ENCODE peak calls at places on chromosomes 3 and 15, in five cellular contexts. O, W, D, A and H are unnamed samples.

GRCh38 chr3:32146669-32147315 is 40.4 kb downstream of the GPD1L start:
- DNase-seq in O (no peak), W (no peak), D (no peak), A (no peak), H (no peak)

GRCh38 chr3:146157325-146158060 is 3.5 kb downstream of the PLOD2 start:
- DNase-seq in O (no peak), W (no peak), D (no peak), A (no peak), H (no peak)

GRCh38 chr15:60255390-60255789 is 142.4 kb downstream of the ANXA2 start:
- DNase-seq in O (peak; percentile 30), W (peak; percentile 68), D (no peak), A (no peak), H (no peak)

GRCh38 chr3:125024817-125025216 is 31.0 kb downstream of the HEG1 start:
- DNase-seq in O (no peak), W (no peak), D (no peak), A (no peak), H (no peak)

GRCh38 chr3:21174461-21174860 is 576.5 kb downstream of the ZNF385D start:
- DNase-seq in O (no peak), W (no peak), D (no peak), A (no peak), H (no peak)

GRCh38 chr3:173403376-173403775 is 5.8 kb downstream of the NLGN1 start:
- DNase-seq in O (no peak), W (no peak), D (no peak), A (no peak), H (no peak)

GRCh38 chr15:99931703-99932603 is 198.7 kb upstream of the LYSMD4 start:
- DNase-seq in O (no peak), W (no peak), D (no peak), A (no peak), H (no peak)

GRCh38 chr3:187694801-187695200 is 7.6 kb downstream of the RTP2 start:
- DNase-seq in O (no peak), W (no peak), D (no peak), A (no peak), H (no peak)

GRCh38 chr15:100309109-100309983 is 32.4 kb downstream of the ADAMTS17 start:
- DNase-seq in O (no peak), W (no peak), D (no peak), A (no peak), H (no peak)

GRCh38 chr3:14253022-14253761 is 74.6 kb downstream of the LSM3 start:
- DNase-seq in O (no peak), W (peak; percentile 55), D (no peak), A (no peak), H (no peak)

GRCh38 chr3:126501736-126502135 is 15.8 kb downstream of the UROC1 start:
- DNase-seq in O (no peak), W (no peak), D (no peak), A (no peak), H (no peak)

GRCh38 chr3:141421186-141421585 is 52.9 kb downstream of the ZBTB38 start:
- DNase-seq in O (no peak), W (no peak), D (no peak), A (no peak), H (no peak)

GRCh38 chr3:125256675-125257074 is 44.1 kb upstream of the SLC12A8 start:
- DNase-seq in O (no peak), W (no peak), D (no peak), A (no peak), H (no peak)

GRCh38 chr3:107124885-107125284 is 252.4 kb upstream of the CCDC54 start:
- DNase-seq in O (no peak), W (no peak), D (no peak), A (no peak), H (no peak)

DNA sequence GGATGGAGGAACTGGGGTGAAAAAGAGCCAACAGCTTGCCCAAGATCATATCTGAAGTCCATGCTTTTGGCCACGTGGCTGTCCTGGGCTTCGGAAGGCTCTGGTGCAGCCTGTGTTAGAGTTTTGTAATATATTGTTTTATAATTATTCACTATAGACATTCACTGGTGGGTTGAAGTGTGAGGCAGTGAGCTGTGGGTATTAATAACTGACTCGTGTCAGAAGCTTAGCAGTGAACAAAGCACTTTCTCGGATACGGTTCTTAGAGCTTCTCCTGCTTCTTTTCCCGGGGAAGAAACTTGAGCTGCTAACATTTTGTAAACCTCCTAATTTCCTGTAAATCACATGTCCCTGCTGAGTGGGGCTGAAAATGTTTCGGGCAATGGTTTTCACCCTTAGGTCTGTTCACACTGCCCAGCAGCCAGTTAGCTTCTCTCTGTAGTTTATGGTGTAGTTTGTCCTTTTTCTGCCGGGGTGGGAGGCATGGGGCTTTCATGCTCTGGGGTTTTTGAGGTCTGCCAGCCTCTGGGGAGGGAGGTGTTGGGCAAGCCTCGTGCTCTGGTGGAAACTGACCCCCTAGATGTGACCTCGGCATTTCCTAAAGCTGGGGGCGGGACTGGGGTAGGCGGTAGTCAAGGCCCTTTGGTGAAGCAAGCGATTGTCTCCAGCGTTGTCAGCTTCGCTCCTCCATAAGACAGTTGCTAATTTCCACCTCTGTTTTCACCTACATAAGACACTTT is 1.7 kb downstream of the MRAS start:
- DNase-seq in O (no peak), W (peak; percentile 43), D (no peak), A (no peak), H (no peak)
- TF ChIP-seq SUZ12 in O (no peak), W (no peak), D (no peak), A (no peak), H (no peak)

DNA sequence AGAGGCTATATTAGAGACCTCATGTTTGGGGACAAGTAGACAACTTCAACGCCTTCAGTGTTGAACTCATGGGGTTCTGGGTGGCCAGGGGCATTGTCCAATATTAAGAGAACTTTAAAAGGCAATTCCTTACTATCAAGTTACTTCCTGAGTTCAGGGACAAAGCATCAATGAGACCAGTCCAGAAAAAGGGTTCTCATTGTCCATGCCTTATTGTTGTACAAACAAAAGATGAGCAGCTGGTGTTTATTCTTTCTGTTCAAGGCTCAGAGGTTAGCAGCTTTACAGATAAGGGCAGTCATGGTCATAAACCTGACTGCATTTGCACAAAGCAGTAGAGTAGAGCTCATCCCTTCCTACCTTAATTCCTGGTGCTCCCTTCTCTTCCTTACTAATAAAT is 18.5 kb upstream of the PDHB start:
- DNase-seq in O (no peak), W (peak; percentile 95), D (no peak), A (no peak), H (no peak)
- TF ChIP-seq SUZ12 in O (no peak), W (no peak), D (no peak), A (no peak), H (no peak)

DNA sequence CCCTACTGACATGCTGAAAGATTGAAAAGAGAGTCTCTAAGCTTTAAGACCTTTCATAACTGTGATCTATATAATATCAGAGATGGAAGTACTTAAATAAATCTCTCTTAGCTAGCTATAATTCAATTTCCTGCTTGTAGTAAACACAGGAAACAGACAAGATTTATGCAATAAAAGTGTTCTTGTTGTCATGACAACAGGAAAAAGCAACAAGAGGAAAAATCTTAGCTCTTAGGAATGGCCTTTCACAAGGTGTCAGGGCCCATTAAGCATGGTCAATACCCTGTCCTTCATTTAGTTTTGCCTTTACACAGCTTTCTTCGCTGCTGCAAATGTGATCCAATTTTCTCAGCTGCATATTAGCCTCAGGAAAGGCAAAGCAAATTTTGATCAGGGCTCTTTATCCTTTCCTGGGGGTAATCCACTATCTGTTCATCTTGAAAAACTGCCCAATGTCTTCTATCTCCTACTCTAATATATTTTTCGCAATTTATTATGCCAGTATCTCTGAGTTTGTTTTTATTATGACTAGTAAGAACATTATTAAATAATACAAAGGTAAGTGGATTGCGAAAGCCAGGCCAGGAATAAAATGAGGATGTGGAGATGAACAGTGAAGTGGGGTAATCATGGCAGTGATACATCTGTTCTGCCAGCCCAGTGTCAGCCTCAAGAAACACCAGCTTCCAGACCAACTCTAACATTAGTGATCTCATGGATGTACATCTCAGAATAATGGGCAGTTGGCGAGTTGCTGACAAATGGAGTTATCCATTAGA is 28.7 kb downstream of the SIDT1 start:
- DNase-seq in O (no peak), W (no peak), D (no peak), A (no peak), H (no peak)
- TF ChIP-seq SUZ12 in O (no peak), W (no peak), D (no peak), A (no peak), H (no peak)

GRCh38 chr3:192494176-192494575 is 233.2 kb downstream of the FGF12 start:
- DNase-seq in O (no peak), W (no peak), D (no peak), A (no peak), H (no peak)
- TF ChIP-seq SUZ12 in O (no peak), W (no peak), D (no peak), A (no peak), H (no peak)

GRCh38 chr3:150107429-150108175 is 136.9 kb upstream of the PFN2 start:
- DNase-seq in O (no peak), W (no peak), D (no peak), A (no peak), H (no peak)
- TF ChIP-seq SUZ12 in O (no peak), W (no peak), D (no peak), A (no peak), H (no peak)

DNA sequence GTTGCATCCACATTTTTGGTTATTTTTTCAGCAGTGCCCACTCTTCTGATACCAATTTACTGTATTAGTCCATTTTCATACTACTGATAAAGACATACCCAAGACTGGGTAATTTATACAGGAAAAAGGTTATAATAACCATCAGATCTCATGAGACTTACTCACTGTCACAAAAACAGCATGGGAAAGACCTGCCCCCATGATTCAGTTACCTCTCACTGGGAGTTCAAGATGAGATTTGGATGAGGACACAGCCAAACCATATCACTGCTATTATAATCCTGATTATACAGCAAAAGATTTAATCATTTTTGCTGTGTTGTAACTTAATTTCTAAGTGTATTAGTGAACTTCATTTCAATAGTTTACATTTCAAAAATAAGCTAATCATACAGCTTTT is 6.6 kb downstream of the ZBED2 start:
- DNase-seq in O (no peak), W (no peak), D (no peak), A (no peak), H (no peak)
- TF ChIP-seq SUZ12 in O (no peak), W (no peak), D (no peak), A (no peak), H (no peak)

DNA sequence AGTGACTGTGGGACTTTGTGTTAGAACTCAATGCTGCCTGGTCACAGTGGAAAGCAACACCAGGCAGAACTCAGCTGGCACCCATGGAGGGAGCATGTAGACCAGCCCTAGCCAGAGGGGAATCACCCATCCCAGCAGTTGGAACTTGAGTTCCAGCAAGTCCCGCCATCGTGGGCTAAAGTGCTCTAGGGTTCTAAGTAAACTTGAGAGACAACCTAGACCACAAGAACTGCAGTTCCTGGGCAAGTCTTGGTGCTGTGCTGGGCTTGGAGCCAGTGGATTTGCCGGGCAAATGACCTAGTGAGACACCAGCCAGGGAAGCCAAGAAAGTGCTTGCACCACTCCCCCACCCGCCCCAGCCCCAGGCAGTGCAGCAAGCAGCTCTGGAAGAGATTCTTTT is 24.4 kb downstream of the ISG20 start:
- DNase-seq in O (no peak), W (no peak), D (no peak), A (no peak), H (no peak)
- TF ChIP-seq SUZ12 in O (no peak), W (no peak), D (no peak), A (no peak), H (no peak)

DNA sequence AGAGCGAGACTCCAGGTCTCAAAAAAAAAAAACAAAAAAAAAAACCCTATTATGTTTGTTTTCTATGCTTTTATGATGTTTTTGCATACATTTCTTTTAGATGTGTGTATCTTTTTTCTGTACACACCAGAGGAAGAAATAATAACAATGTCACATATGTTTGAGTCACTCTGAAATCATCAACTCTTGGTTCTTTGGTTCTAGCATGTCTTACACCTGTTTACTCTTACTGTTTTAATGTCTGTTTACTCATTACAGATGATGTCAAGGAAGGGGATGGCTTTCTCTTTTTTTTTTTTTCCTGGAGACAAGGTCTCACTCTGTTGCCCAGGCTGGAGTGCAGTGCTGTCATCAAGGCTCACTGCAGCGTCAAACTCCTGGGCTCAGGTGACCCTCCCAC is 24.1 kb downstream of the RHOA start:
- DNase-seq in O (no peak), W (no peak), D (no peak), A (no peak), H (no peak)
- TF ChIP-seq SUZ12 in O (no peak), W (no peak), D (no peak), A (no peak), H (no peak)

GRCh38 chr15:67570875-67571642 is 28.6 kb downstream of the MAP2K5 start:
- DNase-seq in O (no peak), W (no peak), D (no peak), A (no peak), H (no peak)
- TF ChIP-seq SUZ12 in O (no peak), W (no peak), D (no peak), A (no peak), H (no peak)